ENCODE peak calls at places on chromosomes 2 and 18, in four cellular contexts. B, E, X and V are unnamed samples. For H3K9me3 and H3K4me1, the result is how much of the 10 kb centered on the place peaks cover.

GRCh38 chr2:191171708-191172355 is 21.0 kb upstream of the STAT4 start:
- DNase-seq in B (no peak), E (peak), X (no peak), V (no peak)

GRCh38 chr2:102839668-102840388 is 78.0 kb downstream of the TMEM182 start:
- DNase-seq in B (peak), E (peak), X (peak), V (no peak)

GRCh38 chr18:44536041-44536440 is 144.6 kb upstream of the SETBP1 start:
- DNase-seq in B (no peak), E (no peak), X (no peak), V (no peak)

GRCh38 chr2:2232167-2232566 is 98.9 kb downstream of the MYT1L start:
- DNase-seq in B (no peak), E (no peak), X (no peak), V (no peak)

GRCh38 chr18:25510096-25510495 is 158.1 kb upstream of the ZNF521 start:
- DNase-seq in B (no peak), E (no peak), X (no peak), V (no peak)

GRCh38 chr2:60823694-60824305 is 57.6 kb upstream of the REL start:
- DNase-seq in B (no peak), E (no peak), X (no peak), V (no peak)

GRCh38 chr2:20682166-20682565 is 15.2 kb downstream of the GDF7 start:
- DNase-seq in B (no peak), E (no peak), X (no peak), V (no peak)

GRCh38 chr18:59264651-59265245 is 8.5 kb downstream of the RAX start:
- DNase-seq in B (no peak), E (no peak), X (no peak), V (no peak)

GRCh38 chr2:157934684-157935377 is 58.7 kb upstream of the ACVR1 start:
- DNase-seq in B (no peak), E (no peak), X (no peak), V (no peak)

GRCh38 chr18:61891271-61891670 is 1.5 kb downstream of the RNF152 start:
- DNase-seq in B (no peak), E (no peak), X (no peak), V (no peak)

GRCh38 chr2:99571609-99572344 is 82.0 kb upstream of the REV1 start:
- DNase-seq in B (no peak), E (no peak), X (no peak), V (no peak)

GRCh38 chr2:133418021-133418420 is 150.2 kb downstream of the NCKAP5 start:
- DNase-seq in B (peak), E (no peak), X (no peak), V (no peak)

GRCh38 chr2:201923991-201924390 is 109.7 kb upstream of the FZD7 start:
- DNase-seq in B (no peak), E (no peak), X (no peak), V (no peak)

GRCh38 chr2:29347774-29348465 is 232.7 kb downstream of the CLIP4 start:
- DNase-seq in B (no peak), E (no peak), X (no peak), V (no peak)

GRCh38 chr2:140586379-140586778 is 1544.4 kb downstream of the LRP1B start:
- DNase-seq in B (peak), E (peak), X (no peak), V (no peak)

GRCh38 chr18:56632070-56633022 is 6.0 kb downstream of the TXNL1 start:
- DNase-seq in B (no peak), E (no peak), X (no peak), V (no peak)

GRCh38 chr18:49656098-49656591 is 94.3 kb downstream of the LIPG start:
- DNase-seq in B (no peak), E (no peak), X (no peak), V (no peak)

GRCh38 chr2:216229488-216229887 is 120.3 kb downstream of the XRCC5 start:
- DNase-seq in B (no peak), E (no peak), X (no peak), V (no peak)

GRCh38 chr2:88329815-88330603 is 122.5 kb downstream of the FOXI3 start:
- DNase-seq in B (peak), E (no peak), X (no peak), V (no peak)

GRCh38 chr2:73292316-73292905 is 937 bp downstream of the EGR4 start:
- DNase-seq in B (no peak), E (no peak), X (no peak), V (no peak)

GRCh38 chr2:63880603-63881002 is 38.9 kb downstream of the UGP2 start:
- DNase-seq in B (no peak), E (no peak), X (no peak), V (no peak)

GRCh38 chr2:53331667-53332066 is 435.9 kb upstream of the CHAC2 start:
- DNase-seq in B (no peak), E (no peak), X (no peak), V (no peak)

GRCh38 chr2:181309161-181309560 is 148.0 kb upstream of the ITGA4 start:
- DNase-seq in B (no peak), E (no peak), X (no peak), V (no peak)

GRCh38 chr2:26558271-26559043 is 80.5 kb upstream of the OTOF start:
- DNase-seq in B (no peak), E (no peak), X (no peak), V (no peak)

GRCh38 chr2:176704282-176704773 is 435.1 kb downstream of the MTX2 start:
- DNase-seq in B (no peak), E (no peak), X (no peak), V (no peak)

GRCh38 chr2:125681976-125682805 is 973.8 kb upstream of the GYPC start:
- DNase-seq in B (no peak), E (no peak), X (no peak), V (no peak)

GRCh38 chr2:216651370-216651881 is 18.2 kb downstream of the IGFBP2 start:
- DNase-seq in B (no peak), E (no peak), X (no peak), V (no peak)

GRCh38 chr2:20590704-20591515 is 60.0 kb downstream of the HS1BP3 start:
- DNase-seq in B (no peak), E (no peak), X (no peak), V (peak)

GRCh38 chr2:83817511-83817910 is 641.6 kb downstream of the SUCLG1 start:
- DNase-seq in B (no peak), E (no peak), X (no peak), V (no peak)

GRCh38 chr2:44351088-44351487 is 10.2 kb downstream of the PREPL start:
- DNase-seq in B (no peak), E (no peak), X (no peak), V (no peak)

GRCh38 chr2:110931648-110932047 is 189.1 kb upstream of the BCL2L11 start:
- DNase-seq in B (no peak), E (no peak), X (no peak), V (no peak)

GRCh38 chr2:32553829-32554432 is 73.9 kb upstream of the TTC27 start:
- DNase-seq in B (peak), E (peak), X (peak), V (no peak)

GRCh38 chr2:39728941-39729351 is 50.1 kb downstream of the THUMPD2 start:
- DNase-seq in B (no peak), E (peak), X (no peak), V (no peak)

GRCh38 chr18:8299054-8299708 is 310.1 kb upstream of the RAB12 start:
- DNase-seq in B (no peak), E (no peak), X (no peak), V (no peak)

GRCh38 chr2:171960570-171960969 is 38.3 kb downstream of the HAT1 start:
- DNase-seq in B (no peak), E (no peak), X (no peak), V (no peak)

GRCh38 chr18:71815305-71815704 is 728.8 kb downstream of the CBLN2 start:
- DNase-seq in B (no peak), E (no peak), X (no peak), V (no peak)
- H3K9me3 ChIP-seq in B (under half), E (under half), X (under half), V (under half)

GRCh38 chr2:200314976-200315567 is 8.6 kb downstream of the SPATS2L start:
- DNase-seq in B (no peak), E (no peak), X (no peak), V (no peak)
- H3K4me1 ChIP-seq in B (under half), E (half or more), X (under half), V (half or more)

GRCh38 chr18:23171581-23172156 is 36.4 kb downstream of the CABLES1 start:
- DNase-seq in B (no peak), E (no peak), X (no peak), V (no peak)

GRCh38 chr18:23169683-23170082 is 34.4 kb downstream of the CABLES1 start:
- DNase-seq in B (no peak), E (no peak), X (no peak), V (no peak)

GRCh38 chr18:23172981-23173380 is 37.7 kb downstream of the CABLES1 start:
- DNase-seq in B (no peak), E (no peak), X (no peak), V (no peak)

GRCh38 chr18:23166863-23167531 is 31.7 kb downstream of the CABLES1 start:
- DNase-seq in B (no peak), E (no peak), X (no peak), V (no peak)

DNA sequence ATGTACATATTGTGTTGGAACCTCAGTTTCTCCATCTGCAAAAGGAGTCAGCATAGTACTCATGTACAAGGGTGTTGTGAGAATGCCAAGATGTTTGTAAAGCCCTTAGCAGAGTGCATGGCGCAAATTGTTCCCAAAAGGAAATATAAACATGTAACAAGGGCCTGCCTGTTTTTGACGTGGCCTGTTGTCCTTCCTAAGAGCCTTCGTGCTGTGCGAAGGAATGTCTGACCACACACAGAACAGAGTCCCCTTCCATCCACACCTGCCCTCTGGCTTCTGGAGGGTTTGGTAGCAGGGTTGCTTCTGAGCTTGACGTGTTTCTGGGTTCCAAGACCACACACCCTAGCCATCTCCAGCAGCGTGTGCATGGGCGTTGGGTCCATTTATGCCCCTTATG is 34.9 kb downstream of the CABLES1 start:
- DNase-seq in B (no peak), E (no peak), X (no peak), V (no peak)
- H3K27ac ChIP-seq in B (no peak), E (no peak), X (no peak), V (no peak)

DNA sequence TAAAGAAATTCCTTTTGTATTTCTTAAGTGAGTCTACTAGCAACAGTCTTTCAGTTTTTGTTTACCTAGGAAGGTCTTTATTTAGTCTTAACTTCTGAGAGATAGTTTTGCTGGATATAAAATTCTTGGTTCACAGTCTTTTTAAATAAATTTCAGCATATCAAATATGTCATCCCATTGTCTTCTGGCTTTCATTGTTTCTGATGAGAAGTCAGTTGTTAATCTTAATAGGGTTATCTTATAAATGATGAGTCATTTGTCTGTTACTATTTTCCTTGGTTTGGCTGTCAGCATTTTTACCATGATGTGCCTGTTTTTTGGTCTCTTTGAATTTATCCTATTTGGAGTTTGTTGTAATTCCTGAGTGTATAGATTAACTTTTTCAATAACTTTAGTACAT is 129.3 kb downstream of the FAM210A start:
- DNase-seq in B (no peak), E (no peak), X (no peak), V (no peak)
- H3K9me3 ChIP-seq in B (under half), E (under half), X (under half), V (under half)

GRCh38 chr2:207779523-207779922 is 9.8 kb upstream of the FZD5 start:
- DNase-seq in B (no peak), E (no peak), X (no peak), V (no peak)
- H3K4me1 ChIP-seq in B (under half), E (under half), X (under half), V (under half)

DNA sequence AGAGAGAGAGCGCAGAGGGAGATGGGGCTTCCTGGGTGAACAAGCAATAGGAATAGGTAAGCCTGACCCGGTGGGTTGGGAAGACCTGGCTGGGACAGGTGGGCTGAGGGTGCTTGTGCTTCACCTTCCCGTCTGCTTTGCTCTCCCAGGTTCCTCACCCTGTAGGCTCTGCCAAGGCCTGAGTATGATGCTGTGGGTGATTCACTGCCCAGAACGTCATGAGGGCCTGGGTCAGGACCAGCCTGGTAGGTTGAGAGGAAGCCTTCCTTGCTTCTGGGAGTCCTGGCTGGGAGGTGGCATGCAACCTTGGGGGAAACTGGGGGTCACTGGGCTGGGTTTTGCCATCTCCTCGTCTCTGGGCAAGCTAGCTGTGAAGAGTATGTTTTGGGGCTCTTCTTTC is 220.2 kb upstream of the APCDD1 start:
- DNase-seq in B (no peak), E (no peak), X (no peak), V (no peak)
- H3K27ac ChIP-seq in B (no peak), E (no peak), X (no peak), V (no peak)

GRCh38 chr2:9852881-9853280 is 9.6 kb downstream of the TAF1B start:
- DNase-seq in B (no peak), E (no peak), X (no peak), V (no peak)

GRCh38 chr2:9858730-9859068 is 15.4 kb downstream of the TAF1B start:
- DNase-seq in B (no peak), E (no peak), X (no peak), V (no peak)

DNA sequence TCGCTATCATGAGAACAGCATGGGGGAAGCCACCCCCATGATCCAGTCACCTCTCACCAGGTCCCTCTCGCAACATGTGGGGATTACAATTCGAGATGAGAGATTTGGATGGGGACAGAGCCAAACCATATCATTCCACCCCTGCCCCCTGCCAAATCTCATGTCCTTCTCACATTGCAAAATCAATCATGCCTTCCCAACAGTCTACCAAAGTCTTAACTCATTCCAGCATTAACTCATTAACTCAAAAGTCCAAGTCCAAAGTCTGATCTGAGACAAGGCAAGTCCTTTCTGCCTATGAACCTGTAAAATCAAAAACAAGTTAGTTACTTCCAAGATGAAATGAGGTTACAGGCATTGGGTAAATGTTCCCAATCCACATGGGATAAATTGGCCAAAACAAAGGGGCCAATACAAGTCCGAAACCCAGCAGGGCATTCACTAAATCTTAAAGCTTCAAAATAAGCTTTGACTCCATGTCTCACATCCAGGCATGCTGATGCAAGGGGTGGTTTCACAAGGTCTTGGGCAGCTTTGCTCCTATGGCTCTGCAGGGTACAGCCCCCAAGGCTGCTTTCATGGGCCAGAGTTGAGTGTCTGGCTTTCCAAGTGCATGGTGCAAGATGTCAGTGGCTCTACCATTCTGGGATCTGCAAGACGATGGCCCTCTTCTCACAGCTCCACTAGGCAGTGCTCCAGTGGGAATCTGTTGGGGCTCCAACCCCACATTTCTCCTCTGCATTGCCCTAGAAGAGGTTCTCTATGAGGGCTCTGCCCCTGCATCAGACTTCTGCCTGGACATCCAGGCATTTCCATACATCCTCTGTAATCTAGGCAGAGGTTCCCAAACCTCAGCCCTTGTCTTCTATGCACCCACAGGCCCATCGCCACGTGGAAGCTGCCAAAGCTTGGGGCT is 14.8 kb downstream of the TAF1B start:
- DNase-seq in B (no peak), E (no peak), X (no peak), V (no peak)
- H3K9me3 ChIP-seq in B (under half), E (under half), X (under half), V (under half)